ENCODE peak calls at places on chromosomes 6 and 20, in nine cellular contexts. I is ovary, E is heart left ventricle, M is tibial nerve, P is IMR-90, X is upper lobe of left lung, G is uterus, Y is transverse colon, O is body of pancreas. F is an unnamed sample.

GRCh38 chr6:158313989-158314388 is 1.7 kb downstream of the TULP4 start:
- DNase-seq in M (no peak), P (no peak), O (no peak), I (no peak), E (peak; percentile 32), Y (no peak), X (peak; percentile 33), G (no peak), F (no peak)

GRCh38 chr6:66558189-66558588 is 851.2 kb upstream of the EYS start:
- DNase-seq in Y (no peak), M (no peak), I (no peak), E (no peak), X (no peak), O (no peak), P (no peak), G (no peak), F (no peak)

GRCh38 chr6:37054171-37054570 is 48.7 kb downstream of the FGD2 start:
- DNase-seq in X (no peak), G (no peak), E (no peak), I (no peak), Y (no peak), O (no peak), M (no peak), P (no peak), F (no peak)

GRCh38 chr6:19205076-19205475 is 632.1 kb upstream of the ID4 start:
- DNase-seq in M (no peak), X (no peak), E (no peak), Y (no peak), O (no peak), G (no peak), P (no peak), I (no peak), F (no peak)

GRCh38 chr6:113009682-113010081 is 662.6 kb downstream of the RFPL4B start:
- DNase-seq in M (no peak), I (no peak), X (no peak), E (no peak), O (no peak), Y (no peak), G (no peak), P (peak; percentile 35), F (no peak)

GRCh38 chr6:111692327-111693164 is 86.9 kb upstream of the TRAF3IP2 start:
- DNase-seq in M (no peak), G (no peak), Y (peak; percentile 59), X (no peak), I (no peak), O (peak; percentile 84), E (peak; percentile 38), P (no peak), F (no peak)

GRCh38 chr6:10410214-10410873 is 4.5 kb downstream of the TFAP2A start:
- DNase-seq in M (no peak), O (no peak), I (no peak), G (no peak), X (no peak), P (no peak), E (no peak), Y (no peak), F (no peak)

GRCh38 chr6:110813813-110814487 is 1.3 kb downstream of the CDK19 start:
- DNase-seq in O (peak; percentile 6), G (no peak), Y (peak; percentile 11), M (no peak), X (no peak), I (no peak), P (no peak), E (no peak), F (no peak)

GRCh38 chr20:48651960-48652359 is 175.8 kb downstream of the PREX1 start:
- DNase-seq in O (no peak), X (no peak), I (no peak), M (no peak), E (peak; percentile 1), G (no peak), Y (no peak), P (no peak), F (no peak)

GRCh38 chr6:160073272-160073671 is 48.3 kb upstream of the SLC22A1 start:
- DNase-seq in G (no peak), X (no peak), M (no peak), P (no peak), I (no peak), E (no peak), O (no peak), Y (no peak), F (no peak)

GRCh38 chr6:128124713-128125112 is 223.9 kb upstream of the THEMIS start:
- DNase-seq in G (no peak), M (no peak), Y (no peak), I (no peak), X (no peak), P (peak; percentile 39), O (no peak), E (no peak), F (no peak)

GRCh38 chr6:147802400-147802799 is 293.9 kb downstream of the SAMD5 start:
- DNase-seq in M (no peak), G (no peak), Y (no peak), I (no peak), O (no peak), P (peak; percentile 69), X (no peak), E (no peak), F (no peak)

GRCh38 chr6:155418017-155418749 is 37.5 kb downstream of the NOX3 start:
- DNase-seq in M (no peak), O (peak; percentile 17), X (peak; percentile 32), I (peak; percentile 22), Y (peak; percentile 14), P (peak; percentile 65), G (peak; percentile 48), E (no peak), F (peak; percentile 48)

GRCh38 chr20:25623225-25623735 is 534 bp downstream of the NANP start:
- DNase-seq in O (peak; percentile 40), M (no peak), G (peak; percentile 29), P (peak; percentile 24), Y (peak; percentile 51), I (peak; percentile 54), E (peak; percentile 46), X (peak; percentile 56), F (peak; percentile 61)

GRCh38 chr6:7256785-7257184 is 56.2 kb downstream of the SSR1 start:
- DNase-seq in G (no peak), X (no peak), P (no peak), Y (no peak), E (no peak), M (no peak), I (no peak), O (no peak), F (no peak)

GRCh38 chr20:1827974-1828785 is 67.0 kb upstream of the SIRPA start:
- DNase-seq in X (peak; percentile 38), M (peak; percentile 40), P (no peak), E (peak; percentile 84), Y (peak; percentile 65), G (no peak), O (peak; percentile 75), I (no peak), F (peak; percentile 90)

GRCh38 chr20:12311102-12311865 is 393.6 kb downstream of the BTBD3 start:
- DNase-seq in M (no peak), G (no peak), Y (no peak), E (no peak), O (no peak), P (no peak), I (no peak), X (no peak), F (no peak)
- TF ChIP-seq POLR2A in M (no peak), G (no peak), Y (no peak), E (no peak), O (no peak), P (no peak), I (no peak), X (no peak), F (no peak)

GRCh38 chr6:33638581-33638980 is 17.5 kb downstream of the ITPR3 start:
- DNase-seq in I (no peak), E (no peak), P (no peak), O (no peak), G (no peak), X (peak; percentile 80), M (no peak), Y (no peak), F (no peak)

GRCh38 chr6:33641602-33642001 is 20.5 kb downstream of the ITPR3 start:
- DNase-seq in M (no peak), O (no peak), P (no peak), E (no peak), I (no peak), G (no peak), X (no peak), Y (no peak), F (no peak)

GRCh38 chr6:33639559-33639958 is 18.4 kb downstream of the ITPR3 start:
- DNase-seq in O (no peak), X (no peak), M (no peak), P (no peak), E (no peak), Y (no peak), I (no peak), G (no peak), F (no peak)

GRCh38 chr6:33641144-33641543 is 20.0 kb downstream of the ITPR3 start:
- DNase-seq in G (no peak), E (no peak), I (no peak), M (no peak), Y (no peak), P (no peak), O (no peak), X (no peak), F (no peak)

DNA sequence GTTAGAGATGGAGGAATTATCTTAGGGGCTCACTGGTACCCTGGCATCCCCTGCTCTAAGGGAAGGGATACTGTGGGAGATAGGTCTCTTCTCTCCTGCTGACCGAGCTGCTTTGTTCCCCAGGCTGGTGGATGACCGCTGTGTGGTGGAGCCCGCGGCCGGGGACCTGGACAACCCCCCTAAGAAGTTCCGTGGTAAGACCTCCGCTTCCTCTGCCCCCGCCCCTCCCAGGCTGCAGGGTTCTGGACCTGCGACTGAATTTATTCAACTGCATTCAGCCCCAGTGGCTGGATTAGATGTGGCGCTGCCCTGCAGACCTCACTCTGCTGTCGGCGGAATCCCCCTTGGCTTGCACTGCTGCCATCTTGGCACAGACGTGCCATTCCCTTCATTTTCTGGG is 19.2 kb downstream of the ITPR3 start:
- DNase-seq in I (no peak), E (no peak), P (no peak), G (no peak), X (no peak), O (no peak), Y (no peak), M (no peak), F (no peak)
- TF ChIP-seq CTCF in I (no peak), E (no peak), P (no peak), G (no peak), X (no peak), O (no peak), Y (no peak), M (no peak), F (no peak)

GRCh38 chr6:56798163-56798562 is 155.5 kb upstream of the DST start:
- DNase-seq in E (no peak), I (no peak), O (no peak), Y (no peak), G (no peak), M (no peak), P (peak; percentile 90), X (no peak), F (no peak)
- H3K4me3 ChIP-seq in E (no peak overlapping the region), I (no peak overlapping the region), O (no peak overlapping the region), Y (no peak overlapping the region), G (no peak overlapping the region), M (no peak overlapping the region), P (no peak overlapping the region), X (no peak overlapping the region), F (no peak overlapping the region)

DNA sequence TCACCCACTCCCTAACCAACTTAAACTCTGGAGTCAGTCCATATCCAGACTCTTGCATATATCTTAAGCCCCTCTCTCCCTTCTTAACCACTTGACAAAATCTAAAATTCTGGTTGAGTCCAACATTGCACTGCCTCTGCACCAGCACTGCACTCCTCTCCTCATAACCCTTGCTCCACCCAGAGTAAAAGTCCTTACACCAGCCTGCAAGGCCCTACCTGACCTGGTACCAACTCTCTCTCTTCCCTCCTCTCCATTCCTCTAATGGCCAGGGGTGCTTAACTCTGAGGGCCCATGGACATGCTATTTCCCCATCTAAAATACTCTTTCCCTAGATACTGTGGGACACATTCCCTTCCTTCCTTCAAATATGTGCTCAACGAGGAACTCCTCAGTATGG is 21.0 kb downstream of the STX7 start:
- DNase-seq in E (no peak), I (no peak), G (no peak), P (no peak), O (no peak), X (no peak), M (no peak), Y (no peak), F (no peak)
- TF ChIP-seq POLR2A in E (no peak), I (no peak), G (no peak), P (no peak), O (no peak), X (no peak), M (no peak), Y (no peak), F (no peak)